ENCODE peak calls at places on chromosomes 16 and 17, in four cellular contexts. Q is GM12891, W is K562, A is HepG2. F is an unnamed sample.

GRCh38 chr17:82384730-82385429 is 13.3 kb downstream of the UTS2R start:
- DNase-seq in A (peak), Q (no peak), W (peak), F (no peak)

GRCh38 chr16:86566601-86566965 is at the start of gene FOXC2:
- DNase-seq in Q (no peak), A (no peak), W (no peak), F (no peak)

GRCh38 chr16:71441348-71441781 is 489 bp downstream of the TLE7 start:
- DNase-seq in Q (no peak), A (no peak), W (no peak), F (no peak)

GRCh38 chr17:2637422-2637821 is 44.0 kb downstream of the PAFAH1B1 start:
- DNase-seq in W (no peak), Q (no peak), A (no peak), F (no peak)

GRCh38 chr16:79347176-79347715 is 253.3 kb downstream of the MAF start:
- DNase-seq in A (no peak), W (no peak), Q (no peak), F (no peak)

GRCh38 chr17:46944931-46945330 is 22.0 kb downstream of the GOSR2 start:
- DNase-seq in W (no peak), A (no peak), Q (no peak), F (no peak)

GRCh38 chr17:60390223-60390622 is 1.7 kb downstream of the USP32 start:
- DNase-seq in Q (no peak), A (no peak), W (peak), F (no peak)

GRCh38 chr17:60901806-60902205 is 224.2 kb downstream of the BCAS3 start:
- DNase-seq in Q (no peak), A (no peak), W (no peak), F (no peak)

GRCh38 chr16:87426423-87427215 is 34.5 kb downstream of the MAP1LC3B start:
- DNase-seq in Q (no peak), A (no peak), W (no peak), F (no peak)

GRCh38 chr17:604719-605118 is 109.9 kb downstream of the VPS53 start:
- DNase-seq in W (no peak), A (no peak), Q (no peak), F (no peak)

GRCh38 chr16:30996324-30996999 is 11.5 kb downstream of the HSD3B7 start:
- DNase-seq in A (peak), Q (no peak), W (peak), F (no peak)

GRCh38 chr16:83648347-83648746 is 159.4 kb upstream of the HSBP1 start:
- DNase-seq in Q (no peak), W (no peak), A (no peak), F (no peak)

GRCh38 chr16:49605536-49606241 is 232.1 kb downstream of the C16orf78 start:
- DNase-seq in A (no peak), W (no peak), Q (no peak), F (no peak)

GRCh38 chr17:40511136-40511535 is 9.7 kb upstream of the TNS4 start:
- DNase-seq in W (no peak), A (no peak), Q (no peak), F (no peak)

GRCh38 chr16:31050280-31051030 is 17.1 kb downstream of the STX4 start:
- DNase-seq in W (no peak), Q (no peak), A (no peak), F (no peak)

GRCh38 chr17:41406205-41406604 is 8.8 kb upstream of the KRT31 start:
- DNase-seq in Q (no peak), A (no peak), W (no peak), F (no peak)

GRCh38 chr16:54431997-54432367 is 145.4 kb upstream of the IRX3 start:
- DNase-seq in A (no peak), Q (no peak), W (no peak), F (no peak)

GRCh38 chr17:28812980-28813377 is 29.6 kb downstream of the FAM222B start:
- DNase-seq in W (no peak), Q (no peak), A (no peak), F (no peak)

GRCh38 chr16:19017179-19017578 is 33.4 kb downstream of the TMC7 start:
- DNase-seq in A (no peak), W (no peak), Q (no peak), F (no peak)

GRCh38 chr16:23435500-23435899 is 17.5 kb downstream of the COG7 start:
- DNase-seq in Q (peak), A (peak), W (peak), F (peak)

GRCh38 chr17:30920683-30921543 is 832 bp upstream of the ADAP2 start:
- DNase-seq in A (no peak), Q (no peak), W (no peak), F (no peak)

GRCh38 chr17:30380643-30381419 is 2.1 kb downstream of the CPD start:
- DNase-seq in Q (no peak), W (no peak), A (no peak), F (no peak)

GRCh38 chr17:45127583-45128300 is 4.6 kb downstream of the PLCD3 start:
- DNase-seq in A (peak), Q (no peak), W (no peak), F (no peak)

GRCh38 chr16:89862732-89863131 is 10.7 kb upstream of the TCF25 start:
- DNase-seq in A (no peak), W (no peak), Q (no peak), F (no peak)

GRCh38 chr16:89860747-89861304 is 12.6 kb upstream of the TCF25 start:
- DNase-seq in W (peak), A (peak), Q (peak), F (peak)

GRCh38 chr16:89864421-89864820 is 9.0 kb upstream of the TCF25 start:
- DNase-seq in W (no peak), A (no peak), Q (no peak), F (no peak)

GRCh38 chr16:89861648-89862047 is 11.7 kb upstream of the TCF25 start:
- DNase-seq in A (no peak), W (no peak), Q (no peak), F (no peak)

GRCh38 chr16:89863741-89864391 is 9.5 kb upstream of the TCF25 start:
- DNase-seq in A (no peak), W (no peak), Q (no peak), F (peak)
- TF ChIP-seq POLR2AphosphoS5 in A (no peak), W (no peak), Q (no peak), F (no peak)

GRCh38 chr17:80586464-80587228 is 42.0 kb downstream of the RPTOR start:
- DNase-seq in Q (no peak), W (no peak), A (no peak), F (no peak)

GRCh38 chr17:80585880-80586279 is 41.2 kb downstream of the RPTOR start:
- DNase-seq in A (no peak), W (no peak), Q (no peak), F (no peak)

GRCh38 chr17:80588687-80589086 is 44.0 kb downstream of the RPTOR start:
- DNase-seq in A (no peak), Q (no peak), W (no peak), F (no peak)

GRCh38 chr17:80584171-80584905 is 39.7 kb downstream of the RPTOR start:
- DNase-seq in Q (no peak), A (no peak), W (no peak), F (no peak)
- TF ChIP-seq TAF1 in Q (no peak), A (no peak), W (no peak), F (no peak)

GRCh38 chr16:66923866-66924265 is 1.5 kb downstream of the RRAD start:
- DNase-seq in A (no peak), Q (no peak), W (no peak), F (no peak)
- TF ChIP-seq POLR2A in A (no peak), Q (no peak), W (no peak), F (no peak)

DNA sequence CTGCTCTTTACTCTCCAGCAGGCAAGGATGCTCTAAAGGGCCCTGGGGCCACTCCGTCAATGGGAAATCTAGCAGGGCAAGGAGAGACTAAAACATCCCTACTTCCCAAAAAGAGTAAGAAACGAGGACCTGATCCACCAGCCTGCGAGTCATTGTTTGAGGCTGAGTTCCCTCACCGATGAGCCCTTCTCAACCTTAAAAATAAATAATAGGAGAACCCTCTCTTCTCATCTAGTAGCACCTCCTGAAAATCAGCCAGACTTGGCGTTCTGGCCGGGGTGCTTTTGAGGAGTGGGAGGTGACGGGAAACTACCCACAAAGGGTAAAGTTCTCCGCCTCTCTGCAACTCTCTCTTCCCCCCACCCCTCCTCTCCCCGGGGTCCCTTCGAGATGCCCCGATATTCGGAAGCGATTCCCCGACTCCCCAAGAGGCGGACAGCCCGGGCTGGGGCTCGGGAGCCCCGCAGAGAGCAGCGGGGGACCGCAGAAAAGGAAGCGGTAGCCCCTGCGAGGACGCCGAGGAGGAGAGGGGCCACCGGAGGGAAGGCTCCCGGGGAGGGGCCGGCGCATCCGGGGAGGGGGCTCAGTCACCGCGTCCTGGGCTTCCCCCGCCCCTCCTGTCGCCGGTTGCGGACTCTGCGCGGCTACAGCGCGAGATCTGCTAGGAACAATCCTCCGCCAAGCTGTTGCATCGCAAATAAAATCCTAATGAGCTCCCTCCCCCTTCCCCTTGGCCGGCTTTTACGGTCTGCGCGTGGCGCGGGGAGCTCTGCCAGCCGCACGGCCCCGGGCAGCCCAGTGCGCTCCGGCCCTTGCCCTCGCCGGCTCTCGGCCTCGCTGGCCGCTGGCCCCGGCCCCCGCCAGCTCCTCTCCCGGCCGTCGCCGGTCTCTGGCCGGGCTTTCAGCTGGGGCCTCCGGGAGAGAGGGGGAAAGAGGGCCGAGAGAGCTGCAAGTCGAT is 1.3 kb downstream of the HOXB9 start:
- DNase-seq in W (peak), Q (no peak), A (no peak), F (no peak)
- TF ChIP-seq POLR2AphosphoS5 in W (no peak), Q (no peak), A (no peak), F (no peak)

GRCh38 chr16:88811850-88812736 is at the start of gene APRT:
- DNase-seq in A (peak), Q (peak), W (peak), F (peak)
- TF ChIP-seq TAF1 in A (peak), Q (peak), W (peak), F (no peak)